ENCODE peak calls at places on chromosomes 5 and 9, in eight cellular contexts. S, N, Q, D, E, G, Y and M are unnamed samples.

GRCh38 chr5:176675676-176676360 is 28.5 kb downstream of the TSPAN17 start:
- DNase-seq in G (no peak), D (no peak), N (peak), Y (no peak), E (peak), S (no peak), Q (peak), M (no peak)

GRCh38 chr5:172274951-172275753 is 8.4 kb downstream of the UBTD2 start:
- DNase-seq in G (no peak), S (no peak), Y (no peak), N (no peak), E (peak), Q (no peak), D (no peak), M (no peak)

GRCh38 chr9:98101868-98102273 is 17.2 kb downstream of the TRIM14 start:
- DNase-seq in E (no peak), S (peak), D (no peak), Y (no peak), Q (no peak), N (no peak), G (no peak), M (no peak)

GRCh38 chr5:179241175-179241574 is 104.1 kb downstream of the ADAMTS2 start:
- DNase-seq in E (no peak), Y (no peak), N (no peak), D (no peak), G (no peak), Q (no peak), S (no peak), M (no peak)

GRCh38 chr9:114316605-114317230 is 6.2 kb upstream of the ORM1 start:
- DNase-seq in N (no peak), Y (no peak), D (no peak), E (no peak), S (no peak), G (no peak), Q (no peak), M (no peak)

GRCh38 chr5:127298623-127299022 is 8.0 kb downstream of the MEGF10 start:
- DNase-seq in S (no peak), N (no peak), Q (no peak), E (no peak), G (no peak), Y (peak), D (no peak), M (no peak)

GRCh38 chr5:174086751-174087150 is 41.2 kb downstream of the NSG2 start:
- DNase-seq in S (no peak), G (no peak), N (no peak), Y (no peak), D (no peak), E (peak), Q (no peak), M (no peak)

GRCh38 chr5:1011226-1011631 is 2.6 kb downstream of the NKD2 start:
- DNase-seq in S (peak), Y (no peak), D (no peak), E (peak), G (no peak), Q (peak), N (peak), M (peak)

GRCh38 chr9:74983709-74984108 is 31.0 kb upstream of the C9orf40 start:
- DNase-seq in E (no peak), G (no peak), Q (no peak), D (no peak), N (no peak), Y (no peak), S (no peak), M (no peak)

GRCh38 chr9:7554699-7555098 is 244.9 kb downstream of the DMAC1 start:
- DNase-seq in D (no peak), E (no peak), G (no peak), S (no peak), N (no peak), Q (no peak), Y (no peak), M (no peak)

GRCh38 chr5:72818866-72819534 is 2.5 kb downstream of the TNPO1 start:
- DNase-seq in S (peak), N (peak), G (peak), Q (peak), Y (peak), E (peak), D (peak), M (no peak)

GRCh38 chr9:114852050-114852594 is 46.3 kb upstream of the TNFSF15 start:
- DNase-seq in N (peak), Y (no peak), Q (peak), S (no peak), E (no peak), G (no peak), D (peak), M (no peak)

GRCh38 chr5:76617675-76618074 is 5.5 kb downstream of the F2RL2 start:
- DNase-seq in G (no peak), D (peak), Q (no peak), E (no peak), N (no peak), Y (no peak), S (no peak), M (no peak)

GRCh38 chr9:107488400-107489143 is 997 bp downstream of the KLF4 start:
- DNase-seq in Q (peak), S (peak), D (peak), Y (no peak), N (peak), E (peak), G (no peak), M (no peak)

GRCh38 chr9:127132921-127133647 is 10.6 kb upstream of the ANGPTL2 start:
- DNase-seq in Y (peak), D (peak), N (no peak), S (no peak), Q (no peak), E (no peak), G (peak), M (no peak)

GRCh38 chr9:134365791-134366222 is 39.6 kb downstream of the RXRA start:
- DNase-seq in S (no peak), N (no peak), D (peak), Y (no peak), Q (no peak), E (peak), G (peak), M (no peak)

GRCh38 chr5:43711496-43711895 is 108.5 kb downstream of the NNT start:
- DNase-seq in G (peak), Y (no peak), Q (no peak), S (no peak), D (peak), N (peak), E (peak), M (no peak)

GRCh38 chr5:134029156-134029555 is 24.4 kb upstream of the VDAC1 start:
- DNase-seq in Q (peak), G (no peak), D (peak), S (no peak), E (peak), N (peak), Y (no peak), M (no peak)

GRCh38 chr9:2158111-2158610 is 143.0 kb downstream of the SMARCA2 start:
- DNase-seq in N (peak), S (no peak), E (peak), Y (peak), D (peak), G (peak), Q (peak), M (no peak)